ENCODE peak calls at places on chromosome 22, in eight cellular contexts. X, C, Z, D, M, N, F and G are unnamed samples.

GRCh38 chr22:22397875-22398524 is 110.5 kb downstream of the ZNF280B start:
- DNase-seq in X (no peak), C (no peak), Z (no peak), D (peak), M (no peak), N (no peak), F (no peak), G (no peak)

GRCh38 chr22:35425971-35426800 is 26.2 kb downstream of the MCM5 start:
- DNase-seq in X (no peak), C (no peak), Z (no peak), D (no peak), M (no peak), N (peak), F (no peak), G (no peak)

GRCh38 chr22:17891427-17892167 is 117.3 kb upstream of the BID start:
- DNase-seq in X (no peak), C (no peak), Z (no peak), D (no peak), M (no peak), N (no peak), F (no peak), G (no peak)

GRCh38 chr22:17980638-17981051 is 43.7 kb downstream of the MICAL3 start:
- DNase-seq in X (no peak), C (no peak), Z (peak), D (no peak), M (no peak), N (no peak), F (no peak), G (peak)

GRCh38 chr22:48528221-48528915 is 1299.3 kb downstream of the BRD1 start:
- DNase-seq in X (no peak), C (no peak), Z (no peak), D (no peak), M (no peak), N (no peak), F (no peak), G (no peak)

GRCh38 chr22:43399338-43399979 is 12.4 kb upstream of the MPPED1 start:
- DNase-seq in X (no peak), C (no peak), Z (no peak), D (no peak), M (no peak), N (no peak), F (no peak), G (no peak)

GRCh38 chr22:29291215-29291614 is 15.2 kb upstream of the GAS2L1 start:
- DNase-seq in X (no peak), C (no peak), Z (no peak), D (no peak), M (no peak), N (no peak), F (no peak), G (no peak)

GRCh38 chr22:42080287-42080686 is 787 bp downstream of the SMDT1 start:
- DNase-seq in X (no peak), C (peak), Z (no peak), D (no peak), M (no peak), N (peak), F (peak), G (peak)

GRCh38 chr22:46045459-46046298 is 68.7 kb upstream of the WNT7B start:
- DNase-seq in X (peak), C (no peak), Z (no peak), D (peak), M (no peak), N (no peak), F (no peak), G (no peak)

GRCh38 chr22:29480512-29481264 is 670 bp downstream of the NEFH start:
- DNase-seq in X (no peak), C (peak), Z (no peak), D (no peak), M (no peak), N (no peak), F (no peak), G (no peak)

GRCh38 chr22:33789690-33790253 is 130.5 kb downstream of the LARGE1 start:
- DNase-seq in X (no peak), C (no peak), Z (no peak), D (no peak), M (no peak), N (no peak), F (no peak), G (no peak)

GRCh38 chr22:46923394-46923793 is 160.9 kb downstream of the TBC1D22A start:
- DNase-seq in X (no peak), C (no peak), Z (no peak), D (no peak), M (no peak), N (no peak), F (no peak), G (no peak)

GRCh38 chr22:23233746-23234408 is 53.6 kb downstream of the BCR start:
- DNase-seq in X (no peak), C (peak), Z (no peak), D (no peak), M (no peak), N (peak), F (peak), G (no peak)

GRCh38 chr22:46618667-46619066 is 1.5 kb upstream of the GRAMD4 start:
- DNase-seq in X (peak), C (no peak), Z (no peak), D (no peak), M (no peak), N (no peak), F (no peak), G (no peak)

GRCh38 chr22:46726066-46726985 is 11.7 kb downstream of the CERK start:
- DNase-seq in X (no peak), C (no peak), Z (no peak), D (no peak), M (no peak), N (no peak), F (no peak), G (no peak)

GRCh38 chr22:46582281-46582811 is 37.8 kb upstream of the GRAMD4 start:
- DNase-seq in X (peak), C (no peak), Z (no peak), D (peak), M (no peak), N (no peak), F (no peak), G (no peak)

GRCh38 chr22:42889290-42889689 is 32.2 kb upstream of the ARFGAP3 start:
- DNase-seq in X (no peak), C (no peak), Z (no peak), D (no peak), M (no peak), N (no peak), F (no peak), G (no peak)

GRCh38 chr22:42764895-42765363 is 44.3 kb upstream of the A4GALT start:
- DNase-seq in X (no peak), C (no peak), Z (no peak), D (no peak), M (no peak), N (no peak), F (no peak), G (no peak)

GRCh38 chr22:44776535-44777363 is 24.4 kb downstream of the ARHGAP8 start:
- DNase-seq in X (no peak), C (no peak), Z (no peak), D (no peak), M (no peak), N (no peak), F (no peak), G (no peak)

GRCh38 chr22:44196731-44197131 is 16.0 kb downstream of the PARVG start:
- DNase-seq in X (no peak), C (no peak), Z (no peak), D (peak), M (no peak), N (no peak), F (no peak), G (no peak)

GRCh38 chr22:24216541-24217209 is 28.2 kb downstream of the GGT5 start:
- DNase-seq in X (no peak), C (no peak), Z (no peak), D (no peak), M (no peak), N (no peak), F (no peak), G (no peak)

GRCh38 chr22:50298937-50299656 is 8.3 kb downstream of the PLXNB2 start:
- DNase-seq in X (no peak), C (peak), Z (no peak), D (no peak), M (no peak), N (no peak), F (no peak), G (no peak)

GRCh38 chr22:50298266-50298637 is 9.2 kb downstream of the PLXNB2 start:
- DNase-seq in X (no peak), C (no peak), Z (no peak), D (no peak), M (no peak), N (no peak), F (no peak), G (no peak)

GRCh38 chr22:50294319-50294656 is 13.2 kb downstream of the PLXNB2 start:
- DNase-seq in X (no peak), C (no peak), Z (no peak), D (no peak), M (no peak), N (no peak), F (no peak), G (no peak)

GRCh38 chr22:50297510-50298265 is 9.8 kb downstream of the PLXNB2 start:
- DNase-seq in X (no peak), C (no peak), Z (no peak), D (no peak), M (no peak), N (no peak), F (no peak), G (no peak)

DNA sequence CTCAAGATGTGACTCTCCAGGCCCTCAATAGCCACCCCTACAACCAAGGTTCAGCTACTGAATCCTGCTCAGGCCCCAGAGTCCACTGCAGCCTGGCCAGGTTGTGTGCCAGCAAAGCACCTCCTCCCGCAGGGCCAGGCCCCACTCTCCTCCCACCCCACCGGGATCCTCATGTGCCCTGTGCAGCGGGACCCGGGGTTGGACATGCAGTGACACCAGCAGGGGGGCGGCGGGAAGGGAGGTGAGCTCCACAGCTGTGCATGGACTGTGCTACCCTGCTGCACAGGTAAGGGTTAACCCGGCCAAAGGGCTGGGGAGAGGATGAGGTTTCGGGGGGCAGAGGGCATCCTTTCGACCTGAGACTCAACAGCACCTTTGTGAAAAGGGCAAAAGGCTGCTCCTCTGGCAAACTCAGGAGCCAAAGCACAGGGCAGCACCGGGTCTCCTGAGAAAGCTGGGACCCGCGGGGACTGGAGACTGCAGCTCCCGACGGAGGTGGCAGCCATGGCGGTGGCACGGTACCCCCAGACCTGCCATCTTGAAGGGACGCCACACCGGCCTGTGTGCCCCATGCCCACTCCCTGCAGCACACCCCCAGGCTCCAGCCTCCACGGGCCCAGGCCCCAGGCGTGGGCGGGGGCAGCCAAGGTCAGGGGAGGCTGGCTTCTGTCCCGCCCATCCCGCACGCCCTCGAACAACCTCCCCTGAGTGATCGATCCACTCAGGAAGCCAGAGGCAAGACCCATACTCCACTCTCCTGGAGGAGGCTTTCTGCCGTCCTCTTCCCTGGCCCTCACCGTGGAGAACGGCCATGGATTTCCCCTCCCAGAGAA is 10.6 kb downstream of the PLXNB2 start:
- DNase-seq in X (no peak), C (no peak), Z (no peak), D (no peak), M (no peak), N (no peak), F (no peak), G (no peak)
- H3K27ac ChIP-seq in X (peak), C (peak), Z (no peak), D (peak), M (peak), N (no peak), F (no peak), G (no peak)

GRCh38 chr22:50192825-50193204 is 7.1 kb downstream of the TRABD start:
- DNase-seq in X (no peak), C (no peak), Z (no peak), D (no peak), M (no peak), N (no peak), F (no peak), G (no peak)
- H3K27ac ChIP-seq in X (peak), C (no peak), Z (peak), D (no peak), M (no peak), N (no peak), F (no peak), G (no peak)

DNA sequence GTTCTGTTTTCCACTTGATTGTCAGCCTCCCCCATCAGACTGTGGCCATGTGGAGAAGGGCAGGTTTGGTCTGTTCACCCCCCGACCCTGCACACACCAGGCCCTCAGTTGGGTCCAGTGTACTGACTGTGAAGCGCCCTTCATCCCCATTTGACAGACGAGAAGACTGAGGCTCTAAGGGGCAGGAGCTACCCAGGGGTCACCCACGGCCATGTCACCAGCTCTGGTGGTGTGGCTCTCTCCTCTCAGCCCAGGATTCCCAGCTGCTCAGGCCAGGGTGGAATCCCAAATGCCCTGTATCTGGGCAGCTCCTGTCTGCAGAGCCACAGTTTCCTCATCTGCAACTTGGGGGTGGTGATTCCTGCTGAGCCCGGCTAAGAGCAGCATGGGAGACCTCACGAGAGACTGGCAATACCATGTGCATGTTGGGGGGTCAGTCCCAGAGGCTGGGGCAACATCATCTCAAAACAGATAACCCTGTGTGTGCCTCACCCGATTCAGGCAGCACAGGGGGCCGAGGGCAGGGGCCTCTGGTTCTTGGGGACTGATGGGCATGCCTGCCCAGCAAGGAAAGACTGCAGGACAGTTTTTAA is 46.6 kb downstream of the MN1 start:
- DNase-seq in X (peak), C (no peak), Z (no peak), D (no peak), M (no peak), N (no peak), F (no peak), G (no peak)
- H3K27ac ChIP-seq in X (no peak), C (no peak), Z (no peak), D (peak), M (peak), N (no peak), F (no peak), G (peak)

GRCh38 chr22:36930041-36930935 is 16.9 kb downstream of the CSF2RB start:
- DNase-seq in X (no peak), C (no peak), Z (no peak), D (no peak), M (no peak), N (no peak), F (no peak), G (no peak)
- H3K27ac ChIP-seq in X (no peak), C (no peak), Z (no peak), D (no peak), M (no peak), N (no peak), F (no peak), G (no peak)

GRCh38 chr22:41023299-41023623 is 69.1 kb upstream of the EP300 start:
- DNase-seq in X (no peak), C (no peak), Z (no peak), D (no peak), M (no peak), N (no peak), F (no peak), G (no peak)
- H3K27ac ChIP-seq in X (peak), C (no peak), Z (no peak), D (peak), M (no peak), N (no peak), F (no peak), G (no peak)

DNA sequence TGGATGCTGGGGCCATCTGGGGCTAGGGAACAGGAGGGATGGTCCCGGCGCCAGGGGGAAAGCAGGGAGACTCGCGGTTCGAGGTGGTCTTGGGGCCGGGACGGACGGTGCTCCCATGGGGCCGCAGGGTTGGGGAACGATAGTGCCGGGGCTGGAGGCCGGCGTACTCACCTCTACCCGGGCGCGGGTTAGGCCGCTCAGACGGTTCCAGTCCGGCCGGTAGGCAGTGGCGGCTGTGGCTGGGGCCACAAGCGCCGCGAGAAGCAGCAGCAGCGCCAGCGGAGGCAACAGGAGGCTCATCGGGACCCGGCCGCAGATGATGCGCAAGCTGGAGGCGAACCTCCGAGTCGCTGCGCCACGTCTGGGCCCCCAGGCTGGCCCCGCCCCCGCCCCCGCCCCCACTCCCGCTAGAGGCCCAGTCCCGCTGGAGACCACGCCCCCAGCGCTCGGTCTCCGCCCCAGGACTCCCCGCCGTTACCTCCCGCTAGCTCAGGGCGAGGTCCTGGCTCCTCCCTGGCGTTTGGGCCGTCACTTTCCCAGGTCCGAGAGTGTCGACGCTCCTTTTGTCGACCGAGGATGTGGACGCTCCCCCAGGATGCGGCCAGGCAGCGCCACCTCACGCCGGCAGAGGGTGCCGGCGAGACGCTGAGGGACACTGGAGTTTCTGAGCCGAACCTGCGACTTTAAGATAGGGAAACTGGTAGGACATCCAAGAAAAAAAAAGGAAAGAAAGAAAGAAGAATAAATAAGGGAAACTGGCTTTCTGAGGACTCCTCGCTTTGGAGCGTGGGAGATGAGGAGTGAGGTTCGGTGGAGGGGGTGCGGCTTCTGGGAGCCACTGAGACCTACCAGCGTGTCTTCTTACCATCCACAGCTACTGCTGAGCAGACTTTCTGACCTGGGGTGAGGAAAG is at the start of gene SELENOM:
- DNase-seq in X (peak), C (peak), Z (peak), D (peak), M (peak), N (peak), F (peak), G (peak)
- H3K27ac ChIP-seq in X (peak), C (peak), Z (peak), D (peak), M (peak), N (no peak), F (peak), G (peak)

GRCh38 chr22:38184788-38185187 is 3.2 kb upstream of the PLA2G6 start:
- DNase-seq in X (no peak), C (no peak), Z (no peak), D (no peak), M (no peak), N (no peak), F (no peak), G (no peak)
- H3K27ac ChIP-seq in X (no peak), C (no peak), Z (no peak), D (no peak), M (no peak), N (no peak), F (no peak), G (no peak)

DNA sequence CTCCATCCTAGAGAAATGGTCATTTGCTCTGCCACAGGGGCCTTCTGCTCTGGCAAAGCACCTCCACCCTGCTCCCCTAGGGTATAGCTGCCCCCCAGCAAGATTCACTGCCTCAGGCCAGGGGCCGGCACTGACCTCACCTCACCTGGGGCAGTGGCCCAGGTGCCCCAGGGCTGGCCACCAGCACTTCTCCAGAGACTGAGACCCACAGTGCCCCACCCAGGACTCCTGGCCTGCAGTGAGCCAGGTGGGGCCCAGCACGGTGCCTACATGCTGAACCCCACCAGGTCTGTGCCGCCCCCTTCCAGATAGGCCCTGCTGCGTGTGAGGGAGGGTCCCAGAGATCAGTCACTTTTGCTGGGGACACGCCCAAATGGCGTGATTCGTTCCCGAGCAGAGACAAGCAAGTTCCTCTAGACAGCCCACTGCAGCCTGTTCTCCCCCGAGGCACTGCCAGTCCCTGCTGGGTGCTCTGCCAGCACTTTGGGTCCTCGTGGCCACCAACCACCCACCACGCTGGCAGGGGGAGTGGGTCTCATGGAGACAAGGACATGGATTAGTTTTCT is 10.7 kb downstream of the GNB1L start:
- DNase-seq in X (no peak), C (no peak), Z (no peak), D (peak), M (no peak), N (no peak), F (no peak), G (no peak)
- H3K27ac ChIP-seq in X (peak), C (no peak), Z (no peak), D (peak), M (peak), N (no peak), F (no peak), G (no peak)

DNA sequence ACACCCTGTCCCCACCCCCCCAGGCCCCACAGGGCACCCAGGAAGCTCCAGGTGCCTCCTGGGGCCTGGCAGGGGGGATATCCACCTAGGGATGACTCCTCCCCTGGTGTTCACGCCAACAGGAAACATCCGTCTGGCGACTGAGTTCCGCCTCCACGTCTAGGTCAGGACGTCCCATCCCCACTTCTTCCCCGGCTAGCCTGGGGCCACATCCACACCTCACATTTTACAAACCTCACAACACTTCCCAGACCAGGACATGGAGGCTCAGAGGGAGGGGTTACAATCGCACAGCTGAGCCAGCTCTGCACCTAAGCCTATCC is 21.0 kb downstream of the MAFF start:
- DNase-seq in X (no peak), C (no peak), Z (no peak), D (no peak), M (no peak), N (no peak), F (no peak), G (no peak)
- H3K27ac ChIP-seq in X (peak), C (no peak), Z (no peak), D (peak), M (peak), N (no peak), F (no peak), G (peak)